ENCODE peak calls at places on chromosomes 11 and 22, in five cellular contexts. Z is astrocyte, A is K562, R is GM23338, I is H9. W is an unnamed sample. For H3K4me1, the result is how much of the 10 kb centered on the place peaks cover.

GRCh38 chr11:103091024-103091423 is 936 bp downstream of the DCUN1D5 start:
- DNase-seq in Z (peak), A (peak), R (peak), I (no peak), W (peak)

GRCh38 chr11:28026634-28027290 is 81.2 kb downstream of the KIF18A start:
- DNase-seq in Z (no peak), A (no peak), R (no peak), I (no peak), W (peak)

GRCh38 chr22:21444701-21445436 is 22.3 kb upstream of the TMEM191C start:
- DNase-seq in Z (no peak), A (no peak), R (no peak), I (peak), W (no peak)

GRCh38 chr11:71433648-71434450 is 14.3 kb downstream of the DHCR7 start:
- DNase-seq in Z (no peak), A (no peak), R (no peak), I (no peak), W (no peak)

GRCh38 chr22:37822079-37822833 is 926 bp upstream of the GALR3 start:
- DNase-seq in Z (no peak), A (no peak), R (peak), I (peak), W (no peak)

GRCh38 chr11:73252577-73253191 is 19.5 kb upstream of the P2RY6 start:
- DNase-seq in Z (no peak), A (peak), R (peak), I (peak), W (peak)

GRCh38 chr11:64917663-64917995 is 620 bp upstream of the ATG2A start:
- DNase-seq in Z (no peak), A (no peak), R (peak), I (no peak), W (no peak)

GRCh38 chr11:114595571-114595970 is at the start of gene NXPE4:
- DNase-seq in Z (no peak), A (no peak), R (no peak), I (no peak), W (no peak)

GRCh38 chr22:42179616-42180015 is 49.0 kb upstream of the CYP2D6 start:
- DNase-seq in Z (peak), A (no peak), R (no peak), I (no peak), W (no peak)

GRCh38 chr22:30868663-30869385 is 99.8 kb downstream of the MORC2 start:
- DNase-seq in Z (peak), A (no peak), R (no peak), I (no peak), W (no peak)

GRCh38 chr11:2305862-2306823 is 4.3 kb downstream of the TSPAN32 start:
- DNase-seq in Z (peak), A (no peak), R (no peak), I (peak), W (peak)

GRCh38 chr22:40226620-40227019 is 48.9 kb downstream of the TNRC6B start:
- DNase-seq in Z (no peak), A (peak), R (no peak), I (no peak), W (no peak)

GRCh38 chr11:66883021-66883968 is 26.4 kb downstream of the LRFN4 start:
- DNase-seq in Z (peak), A (peak), R (peak), I (peak), W (peak)

GRCh38 chr11:33266418-33267215 is 9.4 kb downstream of the HIPK3 start:
- DNase-seq in Z (peak), A (no peak), R (peak), I (no peak), W (no peak)

GRCh38 chr22:36303874-36304273 is 50.9 kb downstream of the APOL1 start:
- DNase-seq in Z (no peak), A (no peak), R (no peak), I (no peak), W (no peak)

GRCh38 chr11:63599211-63600122 is 14.8 kb downstream of the PLAAT3 start:
- DNase-seq in Z (peak), A (peak), R (no peak), I (no peak), W (no peak)

GRCh38 chr22:37119872-37120271 is 10.4 kb upstream of the TMPRSS6 start:
- DNase-seq in Z (no peak), A (no peak), R (no peak), I (no peak), W (no peak)

GRCh38 chr11:15551897-15552851 is 437.5 kb downstream of the INSC start:
- DNase-seq in Z (no peak), A (no peak), R (peak), I (peak), W (no peak)

GRCh38 chr11:39724404-39724803 is 1735.0 kb downstream of the LRRC4C start:
- DNase-seq in Z (no peak), A (no peak), R (peak), I (no peak), W (no peak)

GRCh38 chr11:131978351-131978750 is 607.9 kb downstream of the NTM start:
- DNase-seq in Z (peak), A (no peak), R (peak), I (peak), W (no peak)

GRCh38 chr11:131980199-131980598 is 609.8 kb downstream of the NTM start:
- DNase-seq in Z (no peak), A (no peak), R (no peak), I (no peak), W (no peak)

GRCh38 chr11:131980878-131981668 is 610.7 kb downstream of the NTM start:
- DNase-seq in Z (peak), A (no peak), R (no peak), I (no peak), W (no peak)

GRCh38 chr11:131977854-131978253 is 607.4 kb downstream of the NTM start:
- DNase-seq in Z (peak), A (no peak), R (peak), I (peak), W (no peak)

DNA sequence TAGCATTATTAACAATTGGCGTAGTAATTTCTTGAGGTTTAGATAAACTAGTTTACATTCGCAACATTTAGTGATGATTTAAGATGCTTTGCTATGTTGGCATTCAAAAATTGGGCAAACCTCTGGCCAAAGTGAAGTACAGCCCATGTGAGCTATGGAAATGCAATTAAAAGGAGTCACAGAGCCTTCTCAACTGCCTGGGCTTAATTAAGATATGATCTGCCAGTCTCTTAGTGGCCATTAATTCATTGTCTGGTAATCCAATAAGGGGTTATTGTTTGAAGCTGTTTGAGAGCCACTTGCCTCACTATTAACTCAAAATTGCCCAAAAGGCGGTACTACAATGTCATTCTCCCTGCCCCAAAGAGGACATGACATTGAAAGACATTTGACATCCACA is 608.9 kb downstream of the NTM start:
- DNase-seq in Z (no peak), A (no peak), R (no peak), I (no peak), W (no peak)
- H3K4me1 ChIP-seq in Z (under half), A (under half), R (half or more), I (under half), W (under half)

GRCh38 chr11:130947889-130948288 is 31.6 kb upstream of the SNX19 start:
- DNase-seq in Z (no peak), A (no peak), R (no peak), I (no peak), W (no peak)
- H3K4me2 ChIP-seq in Z (no peak), A (no peak), R (no peak), I (no peak), W (no peak)

DNA sequence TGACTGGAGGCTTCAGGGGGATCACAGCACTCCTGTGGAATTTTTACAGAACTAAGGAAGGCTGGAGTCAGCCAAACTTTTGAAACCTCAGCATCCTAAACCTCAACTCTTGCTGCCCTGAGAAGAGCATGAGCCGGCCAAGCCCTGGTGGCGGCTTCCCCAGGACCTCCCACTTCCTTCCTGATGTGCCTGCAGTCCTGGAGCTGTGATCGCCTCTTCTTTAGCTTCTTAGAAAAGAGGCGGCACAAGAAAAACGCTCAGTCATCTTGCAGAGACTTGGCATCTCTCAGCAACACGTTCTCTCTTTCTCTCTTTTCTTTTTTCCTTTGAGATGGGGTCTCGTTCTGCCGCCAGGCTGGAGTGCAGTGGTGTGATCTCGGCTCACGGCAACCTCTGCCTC is 40.4 kb upstream of the AMPD3 start:
- DNase-seq in Z (peak), A (no peak), R (peak), I (no peak), W (no peak)
- H3K27ac ChIP-seq in Z (no peak), A (no peak), R (no peak), I (no peak), W (no peak)

GRCh38 chr11:19372381-19372780 is 131.6 kb upstream of the E2F8 start:
- DNase-seq in Z (no peak), A (no peak), R (no peak), I (no peak), W (no peak)

GRCh38 chr11:19374189-19374588 is 133.4 kb upstream of the E2F8 start:
- DNase-seq in Z (peak), A (no peak), R (no peak), I (no peak), W (no peak)

GRCh38 chr11:19368726-19369364 is 128.1 kb upstream of the E2F8 start:
- DNase-seq in Z (no peak), A (no peak), R (no peak), I (no peak), W (peak)

GRCh38 chr11:19367051-19367709 is 126.4 kb upstream of the E2F8 start:
- DNase-seq in Z (peak), A (no peak), R (no peak), I (no peak), W (no peak)

GRCh38 chr11:19370100-19370861 is 129.5 kb upstream of the E2F8 start:
- DNase-seq in Z (peak), A (no peak), R (no peak), I (no peak), W (no peak)
- H3K4me1 ChIP-seq in Z (under half), A (under half), R (under half), I (under half), W (under half)

DNA sequence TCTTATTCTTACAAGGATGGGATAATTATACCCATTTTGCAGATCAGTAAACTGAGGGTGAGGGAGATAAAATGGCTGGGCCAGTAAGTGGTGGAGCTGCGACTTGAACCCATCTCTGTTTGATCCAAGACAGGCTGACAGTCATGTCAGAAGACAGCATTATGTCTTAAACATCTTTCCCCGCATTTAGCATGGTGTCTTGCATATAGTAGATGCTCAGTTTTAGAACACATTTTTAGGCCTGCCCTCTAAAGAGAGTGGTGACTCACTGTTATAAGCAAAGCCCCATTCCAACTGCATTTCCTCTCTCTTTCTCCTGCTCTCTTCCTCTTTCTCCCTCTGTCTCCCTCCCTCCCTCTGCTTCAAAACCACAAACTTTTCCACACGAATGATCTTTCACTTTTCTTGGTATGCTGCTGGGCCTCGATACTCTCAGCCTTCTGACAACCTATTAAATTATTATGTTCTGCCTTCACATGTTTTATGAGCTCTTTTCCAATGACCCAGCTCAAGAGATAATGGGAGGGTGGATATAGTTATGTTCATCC is 25.2 kb downstream of the CWC15 start:
- DNase-seq in Z (peak), A (no peak), R (no peak), I (no peak), W (no peak)
- H3K4me2 ChIP-seq in Z (peak), A (no peak), R (no peak), I (no peak), W (no peak)